ENCODE peak calls at places on chromosomes 4 and X, in six cellular contexts. I is endothelial cell of umbilical vein, S is A549, Z is GM12878, U is K562, W is HepG2. N is an unnamed sample.

GRCh38 chr4:6721121-6721520 is 5.1 kb downstream of the BLOC1S4 start:
- DNase-seq in I (no peak), S (no peak), Z (no peak), U (no peak), W (no peak), N (no peak)

GRCh38 chrX:31931225-31931624 is 859.4 kb upstream of the FTHL17 start:
- DNase-seq in I (no peak), S (no peak), Z (no peak), U (no peak), W (no peak), N (no peak)

GRCh38 chr4:159547645-159548308 is 444.9 kb downstream of the RAPGEF2 start:
- DNase-seq in I (no peak), S (no peak), Z (no peak), U (no peak), W (no peak), N (no peak)

GRCh38 chr4:181860157-181860556 is 383.0 kb upstream of the TENM3 start:
- DNase-seq in I (no peak), S (no peak), Z (no peak), U (no peak), W (no peak), N (no peak)

GRCh38 chrX:70769659-70770232 is 138.8 kb downstream of the TEX11 start:
- DNase-seq in I (peak), S (peak), Z (no peak), U (peak), W (no peak), N (peak)

GRCh38 chr4:180028682-180029081 is 2214.5 kb upstream of the TENM3 start:
- DNase-seq in I (no peak), S (no peak), Z (peak), U (no peak), W (peak), N (peak)

GRCh38 chr4:8515316-8516060 is 64.7 kb upstream of the GPR78 start:
- DNase-seq in I (no peak), S (no peak), Z (no peak), U (no peak), W (no peak), N (no peak)

GRCh38 chr4:129747756-129748155 is 651.8 kb downstream of the C4orf33 start:
- DNase-seq in I (no peak), S (no peak), Z (no peak), U (no peak), W (no peak), N (no peak)

GRCh38 chrX:122272011-122272410 is 912.1 kb upstream of the GRIA3 start:
- DNase-seq in I (no peak), S (no peak), Z (no peak), U (no peak), W (no peak), N (no peak)

GRCh38 chrX:94752434-94753169 is 1078.6 kb downstream of the FAM133A start:
- DNase-seq in I (no peak), S (no peak), Z (no peak), U (no peak), W (no peak), N (no peak)

GRCh38 chrX:152428089-152428488 is 23.0 kb downstream of the GABRA3 start:
- DNase-seq in I (no peak), S (no peak), Z (no peak), U (no peak), W (no peak), N (no peak)

GRCh38 chr4:140219567-140219966 is 65.6 kb upstream of the MAML3 start:
- DNase-seq in I (no peak), S (no peak), Z (no peak), U (no peak), W (no peak), N (no peak)

GRCh38 chr4:161522031-161522430 is 641.8 kb downstream of the FSTL5 start:
- DNase-seq in I (peak), S (no peak), Z (no peak), U (no peak), W (no peak), N (no peak)

GRCh38 chr4:20394471-20394870 is 142.8 kb downstream of the SLIT2 start:
- DNase-seq in I (no peak), S (no peak), Z (no peak), U (no peak), W (no peak), N (no peak)

GRCh38 chrX:87663421-87663820 is 145.8 kb downstream of the KLHL4 start:
- DNase-seq in I (peak), S (no peak), Z (no peak), U (no peak), W (no peak), N (no peak)

GRCh38 chrX:46573896-46574336 is 351 bp downstream of the CHST7 start:
- DNase-seq in I (peak), S (peak), Z (no peak), U (no peak), W (peak), N (peak)

GRCh38 chrX:9578083-9578779 is 113.4 kb downstream of the TBL1X start:
- DNase-seq in I (no peak), S (no peak), Z (no peak), U (no peak), W (no peak), N (no peak)

GRCh38 chr4:38117614-38118013 is 157.4 kb downstream of the PTTG2 start:
- DNase-seq in I (no peak), S (no peak), Z (no peak), U (no peak), W (no peak), N (no peak)

GRCh38 chr4:47879458-47879857 is 34.9 kb downstream of the NFXL1 start:
- DNase-seq in I (no peak), S (no peak), Z (no peak), U (no peak), W (peak), N (no peak)

GRCh38 chr4:99483636-99484035 is 27.2 kb upstream of the C4orf17 start:
- DNase-seq in I (no peak), S (no peak), Z (no peak), U (no peak), W (no peak), N (no peak)

GRCh38 chr4:186688150-186688943 is 35.3 kb downstream of the FAT1 start:
- DNase-seq in I (no peak), S (no peak), Z (no peak), U (no peak), W (peak), N (no peak)

GRCh38 chrX:106999002-106999975 is 723 bp downstream of the MORC4 start:
- DNase-seq in I (peak), S (peak), Z (no peak), U (peak), W (peak), N (peak)

GRCh38 chrX:103531002-103531401 is 11.7 kb upstream of the RAB40A start:
- DNase-seq in I (no peak), S (no peak), Z (no peak), U (no peak), W (no peak), N (no peak)

GRCh38 chr4:66899422-66900065 is 645.8 kb downstream of the CENPC start:
- DNase-seq in I (no peak), S (no peak), Z (no peak), U (no peak), W (no peak), N (no peak)

GRCh38 chr4:75549019-75549418 is 6.8 kb upstream of the ODAPH start:
- DNase-seq in I (no peak), S (no peak), Z (no peak), U (no peak), W (no peak), N (no peak)

GRCh38 chrX:15903186-15903681 is 48.6 kb upstream of the AP1S2 start:
- DNase-seq in I (no peak), S (no peak), Z (peak), U (no peak), W (no peak), N (peak)

GRCh38 chrX:11423362-11423818 is 130.2 kb downstream of the AMELX start:
- DNase-seq in I (peak), S (no peak), Z (peak), U (peak), W (no peak), N (peak)
- TF ChIP-seq MAX in I (no peak), S (no peak), Z (no peak), U (no peak), W (no peak), N (no peak)

GRCh38 chrX:55041514-55041913 is 10.7 kb upstream of the ALAS2 start:
- DNase-seq in I (no peak), S (no peak), Z (no peak), U (no peak), W (no peak), N (no peak)

GRCh38 chrX:55039471-55039870 is 8.7 kb upstream of the ALAS2 start:
- DNase-seq in I (no peak), S (no peak), Z (no peak), U (no peak), W (no peak), N (no peak)
- TF ChIP-seq MYC in I (no peak), S (no peak), Z (no peak), U (no peak), W (no peak), N (no peak)

GRCh38 chr4:121785479-121785878 is 15.6 kb upstream of the EXOSC9 start:
- DNase-seq in I (no peak), S (no peak), Z (no peak), U (no peak), W (no peak), N (no peak)
- TF ChIP-seq MAX in I (no peak), S (no peak), Z (no peak), U (no peak), W (no peak), N (no peak)

GRCh38 chr4:121150003-121150402 is 14.1 kb downstream of the TNIP3 start:
- DNase-seq in I (no peak), S (no peak), Z (no peak), U (no peak), W (no peak), N (no peak)

GRCh38 chr4:121150486-121150885 is 13.6 kb downstream of the TNIP3 start:
- DNase-seq in I (no peak), S (no peak), Z (no peak), U (no peak), W (no peak), N (no peak)

GRCh38 chr4:121156822-121157769 is 7.0 kb downstream of the TNIP3 start:
- DNase-seq in I (peak), S (peak), Z (no peak), U (no peak), W (no peak), N (peak)

GRCh38 chr4:121154103-121154515 is 10.0 kb downstream of the TNIP3 start:
- DNase-seq in I (no peak), S (no peak), Z (peak), U (no peak), W (no peak), N (peak)

GRCh38 chr4:121155893-121156292 is 8.2 kb downstream of the TNIP3 start:
- DNase-seq in I (peak), S (peak), Z (no peak), U (peak), W (no peak), N (peak)
- TF ChIP-seq MYC in I (no peak), S (no peak), Z (no peak), U (no peak), W (no peak), N (no peak)

DNA sequence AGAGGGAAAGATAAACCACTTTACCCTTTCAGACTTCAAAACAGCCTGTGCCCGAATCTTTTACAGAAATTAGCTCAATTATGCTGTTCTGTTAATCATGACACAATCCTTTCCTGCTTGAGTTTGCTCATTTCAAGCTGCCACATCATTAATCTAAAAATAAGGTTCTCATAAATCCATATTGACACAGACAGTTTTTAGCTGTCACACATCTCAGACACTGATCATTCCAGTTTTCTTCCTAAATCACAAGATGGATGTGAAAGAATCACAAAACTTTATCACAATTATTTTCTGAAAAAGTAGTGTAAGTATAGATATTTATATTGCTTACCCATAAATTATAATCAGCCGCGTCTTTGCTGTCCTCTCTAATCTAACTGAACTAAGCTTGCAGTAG is 27.9 kb upstream of the AMELX start:
- DNase-seq in I (no peak), S (no peak), Z (no peak), U (no peak), W (no peak), N (no peak)
- TF ChIP-seq MAX in I (no peak), S (no peak), Z (no peak), U (no peak), W (no peak), N (no peak)

DNA sequence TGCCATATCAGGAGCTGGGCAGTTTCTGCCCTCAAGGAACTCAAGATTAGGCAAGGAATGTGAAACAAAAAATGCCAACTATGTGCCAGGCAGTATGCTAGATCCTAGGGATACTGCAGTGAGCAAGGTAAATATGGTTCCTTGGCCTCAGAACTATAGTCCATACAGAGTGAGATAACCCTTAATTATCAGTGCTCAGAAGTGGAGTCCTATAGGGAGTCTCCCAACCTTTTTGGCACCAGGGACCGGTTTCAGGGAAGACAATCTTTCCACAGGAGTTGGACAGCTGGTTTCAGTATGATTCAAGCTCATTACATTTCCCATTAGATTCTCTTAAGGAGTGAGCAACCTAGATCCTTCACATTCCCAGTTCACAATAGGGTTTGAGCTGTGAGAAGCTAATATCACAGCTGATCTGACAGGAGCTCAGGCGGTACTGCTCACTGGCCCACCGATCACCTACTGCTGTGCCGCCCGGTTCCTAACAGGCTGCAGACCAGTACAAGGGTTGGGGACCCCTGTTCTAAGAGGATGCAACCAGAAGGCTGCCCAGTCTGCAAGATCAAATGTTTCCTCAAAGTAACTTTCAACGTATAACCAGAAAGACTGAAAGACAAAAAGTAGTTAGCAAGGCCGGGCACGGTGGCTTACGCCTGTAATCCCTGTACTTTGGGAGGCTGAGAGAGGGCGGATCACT is 1.7 kb upstream of the SRP72 start:
- DNase-seq in I (no peak), S (no peak), Z (no peak), U (no peak), W (no peak), N (no peak)
- TF ChIP-seq MYC in I (no peak), S (no peak), Z (no peak), U (no peak), W (no peak), N (no peak)

N was measured in NB4.